ENCODE peak calls at places on chromosomes 5 and 9, in five cellular contexts. Y is A549, X is iris pigment epithelial cell, W is GM04503, G is fibroblast of mammary gland. L is an unnamed sample.

GRCh38 chr5:1667648-1668140 is 131.9 kb downstream of the MRPL36 start:
- DNase-seq in Y (no peak), X (no peak), W (no peak), G (no peak), L (no peak)

GRCh38 chr9:95506438-95506691 is 10.4 kb downstream of the PTCH1 start:
- DNase-seq in Y (peak), X (peak), W (no peak), G (peak), L (peak)

GRCh38 chr5:172533058-172533398 is 78.7 kb upstream of the SH3PXD2B start:
- DNase-seq in Y (no peak), X (no peak), W (no peak), G (no peak), L (peak)

GRCh38 chr9:130635721-130636647 is 28.4 kb upstream of the PRDM12 start:
- DNase-seq in Y (no peak), X (no peak), W (no peak), G (no peak), L (no peak)

GRCh38 chr5:151056367-151057306 is 24.2 kb downstream of the TNIP1 start:
- DNase-seq in Y (no peak), X (no peak), W (no peak), G (no peak), L (no peak)

GRCh38 chr5:172142709-172143215 is 45.3 kb downstream of the STK10 start:
- DNase-seq in Y (no peak), X (peak), W (no peak), G (no peak), L (no peak)

GRCh38 chr9:32596096-32596865 is 23.3 kb upstream of the NDUFB6 start:
- DNase-seq in Y (no peak), X (no peak), W (no peak), G (no peak), L (no peak)

GRCh38 chr5:6188976-6189375 is 189.4 kb downstream of the MED10 start:
- DNase-seq in Y (no peak), X (no peak), W (no peak), G (no peak), L (no peak)

GRCh38 chr5:38468978-38469706 is 87.3 kb downstream of the LIFR start:
- DNase-seq in Y (no peak), X (peak), W (no peak), G (peak), L (no peak)

L was measured in activated CD8-positive, alpha-beta T cell treated with anti-CD3 and anti-CD28 coated beads, Interleukin-2, amount 10 ng/mL, durations not matched to agents 7 days and 5 days.